ENCODE peak calls at places on chromosomes 7 and 10, in ten cellular contexts. K, T, J, V, O, U, Z, I, M and B are unnamed samples.

GRCh38 chr10:119020627-119020946 is 8.9 kb upstream of the NANOS1 start:
- DNase-seq in K (no peak), T (no peak), J (no peak), V (no peak), O (no peak), U (no peak), Z (no peak), I (no peak), M (peak; percentile 29), B (no peak)

GRCh38 chr10:25113231-25114035 is 61.4 kb upstream of the GPR158 start:
- DNase-seq in K (peak; percentile 72), T (peak; percentile 85), J (peak; percentile 61), V (peak; percentile 42), O (peak; percentile 62), U (peak; percentile 81), Z (peak; percentile 28), I (peak; percentile 86), M (peak; percentile 68), B (peak; percentile 67)

GRCh38 chr7:100642534-100642907 is 1.2 kb upstream of the TFR2 start:
- DNase-seq in K (no peak), T (no peak), J (no peak), V (peak; percentile 46), O (no peak), U (peak; percentile 58), Z (no peak), I (peak; percentile 36), M (no peak), B (no peak)

GRCh38 chr7:140484479-140484878 is 5.2 kb upstream of the MKRN1 start:
- DNase-seq in K (no peak), T (no peak), J (no peak), V (no peak), O (no peak), U (no peak), Z (no peak), I (no peak), M (no peak), B (no peak)

GRCh38 chr10:128274938-128275337 is 148.7 kb upstream of the MKI67 start:
- DNase-seq in K (no peak), T (no peak), J (no peak), V (peak; percentile 28), O (peak; percentile 17), U (no peak), Z (no peak), I (no peak), M (no peak), B (peak; percentile 22)

GRCh38 chr10:62779487-62780248 is 24.9 kb upstream of the ADO start:
- DNase-seq in K (no peak), T (no peak), J (no peak), V (peak; percentile 62), O (peak; percentile 8), U (peak; percentile 61), Z (no peak), I (peak; percentile 27), M (no peak), B (no peak)

GRCh38 chr10:124226271-124226911 is 133.0 kb upstream of the CHST15 start:
- DNase-seq in K (no peak), T (no peak), J (no peak), V (peak; percentile 54), O (no peak), U (no peak), Z (no peak), I (no peak), M (no peak), B (no peak)

GRCh38 chr10:43436291-43437140 is at the start of gene ZNF487:
- DNase-seq in K (peak; percentile 73), T (peak; percentile 87), J (peak; percentile 90), V (peak; percentile 93), O (peak; percentile 94), U (peak; percentile 94), Z (peak; percentile 50), I (peak; percentile 92), M (peak; percentile 95), B (no peak)

GRCh38 chr10:125248489-125248888 is 88.1 kb upstream of the CTBP2 start:
- DNase-seq in K (no peak), T (no peak), J (no peak), V (no peak), O (no peak), U (no peak), Z (no peak), I (no peak), M (no peak), B (no peak)

GRCh38 chr10:79266092-79266491 is 81.2 kb upstream of the PPIF start:
- DNase-seq in K (no peak), T (no peak), J (no peak), V (no peak), O (no peak), U (no peak), Z (no peak), I (no peak), M (peak; percentile 88), B (no peak)

GRCh38 chr10:78629773-78630172 is 439.0 kb upstream of the ZMIZ1 start:
- DNase-seq in K (no peak), T (no peak), J (no peak), V (no peak), O (no peak), U (no peak), Z (no peak), I (no peak), M (no peak), B (no peak)

GRCh38 chr10:93701903-93702277 is 502 bp downstream of the FRA10AC1 start:
- DNase-seq in K (no peak), T (no peak), J (no peak), V (no peak), O (peak; percentile 78), U (no peak), Z (no peak), I (peak; percentile 21), M (no peak), B (no peak)

GRCh38 chr10:63763744-63764143 is 242.5 kb downstream of the REEP3 start:
- DNase-seq in K (no peak), T (no peak), J (no peak), V (no peak), O (peak; percentile 13), U (no peak), Z (no peak), I (peak; percentile 17), M (no peak), B (peak; percentile 51)

GRCh38 chr10:1109795-1110673 is 53.8 kb downstream of the WDR37 start:
- DNase-seq in K (peak; percentile 58), T (no peak), J (peak; percentile 42), V (peak; percentile 94), O (peak; percentile 88), U (peak; percentile 83), Z (peak; percentile 61), I (peak; percentile 72), M (no peak), B (peak; percentile 66)

GRCh38 chr7:134693256-134693655 is 46.6 kb downstream of the BPGM start:
- DNase-seq in K (no peak), T (no peak), J (no peak), V (peak; percentile 71), O (peak; percentile 78), U (no peak), Z (no peak), I (no peak), M (peak; percentile 93), B (peak; percentile 59)

GRCh38 chr10:88042162-88043100 is 179.0 kb downstream of the PTEN start:
- DNase-seq in K (no peak), T (no peak), J (no peak), V (no peak), O (peak; percentile 70), U (no peak), Z (no peak), I (no peak), M (no peak), B (peak; percentile 66)

GRCh38 chr10:3090914-3091313 is 23.6 kb downstream of the PFKP start:
- DNase-seq in K (peak; percentile 73), T (peak; percentile 59), J (peak; percentile 60), V (no peak), O (no peak), U (peak; percentile 54), Z (no peak), I (peak; percentile 54), M (peak; percentile 80), B (no peak)

GRCh38 chr7:122143751-122144711 is at the start of gene AASS:
- DNase-seq in K (peak; percentile 80), T (peak; percentile 95), J (peak; percentile 98), V (peak; percentile 62), O (peak; percentile 98), U (peak; percentile 95), Z (peak; percentile 35), I (peak; percentile 98), M (peak; percentile 99), B (peak; percentile 70)
- H3K27ac ChIP-seq in K (no peak within 1 kb of the TSS), T (peak within 1 kb of the TSS; percentile 92), J (peak within 1 kb of the TSS; percentile 96), V (peak within 1 kb of the TSS; percentile 41), O (peak within 1 kb of the TSS; percentile 74), U (peak within 1 kb of the TSS; percentile 96), Z (no peak within 1 kb of the TSS), I (peak within 1 kb of the TSS; percentile 78), M (peak within 1 kb of the TSS; percentile 100), B (peak within 1 kb of the TSS; percentile 51)

GRCh38 chr10:4825456-4825867 is 545 bp upstream of the AKR1E2 start:
- DNase-seq in K (no peak), T (no peak), J (no peak), V (no peak), O (no peak), U (no peak), Z (no peak), I (no peak), M (no peak), B (no peak)
- H3K27ac ChIP-seq in K (no peak overlapping the region), T (no peak overlapping the region), J (peak overlapping the region; percentile 97), V (no peak overlapping the region), O (no peak overlapping the region), U (peak overlapping the region; percentile 92), Z (no peak overlapping the region), I (no peak overlapping the region), M (peak overlapping the region; percentile 93), B (no peak overlapping the region)

GRCh38 chr7:8212638-8213037 is 49.3 kb downstream of the ICA1 start:
- DNase-seq in K (no peak), T (no peak), J (no peak), V (no peak), O (no peak), U (no peak), Z (no peak), I (no peak), M (no peak), B (no peak)

GRCh38 chr7:8211725-8212096 is 50.3 kb downstream of the ICA1 start:
- DNase-seq in K (no peak), T (no peak), J (no peak), V (no peak), O (peak; percentile 29), U (no peak), Z (no peak), I (no peak), M (no peak), B (no peak)

GRCh38 chr7:8208661-8209060 is 53.3 kb downstream of the ICA1 start:
- DNase-seq in K (no peak), T (no peak), J (no peak), V (no peak), O (no peak), U (no peak), Z (no peak), I (no peak), M (no peak), B (no peak)

GRCh38 chr7:8213381-8213780 is 48.6 kb downstream of the ICA1 start:
- DNase-seq in K (no peak), T (no peak), J (no peak), V (no peak), O (no peak), U (no peak), Z (no peak), I (no peak), M (no peak), B (no peak)

GRCh38 chr7:8210845-8211724 is 50.9 kb downstream of the ICA1 start:
- DNase-seq in K (no peak), T (no peak), J (no peak), V (no peak), O (no peak), U (no peak), Z (no peak), I (no peak), M (no peak), B (no peak)
- H3K27ac ChIP-seq in K (no peak overlapping the region), T (no peak overlapping the region), J (peak overlapping the region; percentile 63), V (no peak overlapping the region), O (no peak overlapping the region), U (no peak overlapping the region), Z (no peak overlapping the region), I (no peak overlapping the region), M (no peak overlapping the region), B (no peak overlapping the region)

GRCh38 chr10:13816195-13816926 is 229.6 kb downstream of the PRPF18 start:
- DNase-seq in K (no peak), T (peak; percentile 73), J (peak; percentile 78), V (no peak), O (peak; percentile 95), U (peak; percentile 58), Z (no peak), I (peak; percentile 67), M (peak; percentile 84), B (no peak)
- H3K27ac ChIP-seq in K (no peak overlapping the region), T (peak overlapping the region; percentile 27), J (peak overlapping the region; percentile 65), V (no peak overlapping the region), O (peak overlapping the region; percentile 52), U (peak overlapping the region; percentile 15), Z (no peak overlapping the region), I (no peak overlapping the region), M (peak overlapping the region; percentile 21), B (peak overlapping the region; percentile 12)